ENCODE peak calls at places on chromosomes 16 and 17, in five cellular contexts. One of them, this sample, is unnamed.

GRCh38 chr16:51510416-51510815 is 359.3 kb upstream of the SALL1 start:
- DNase-seq in Peyer's patch: no peak
- DNase-seq in HEK293T: no peak
- DNase-seq in substantia nigra: no peak
- DNase-seq in H54: no peak
- DNase-seq in this sample: no peak

GRCh38 chr16:67158637-67159600 is 790 bp downstream of the TRADD start:
- DNase-seq in Peyer's patch: peak
- DNase-seq in HEK293T: no peak
- DNase-seq in substantia nigra: no peak
- DNase-seq in H54: no peak
- DNase-seq in this sample: no peak

GRCh38 chr17:39754161-39754957 is 16.6 kb downstream of the GRB7 start:
- DNase-seq in Peyer's patch: peak
- DNase-seq in HEK293T: peak
- DNase-seq in substantia nigra: peak
- DNase-seq in H54: peak
- DNase-seq in this sample: peak

GRCh38 chr16:28182183-28182582 is 29.6 kb downstream of the XPO6 start:
- DNase-seq in Peyer's patch: no peak
- DNase-seq in HEK293T: no peak
- DNase-seq in substantia nigra: no peak
- DNase-seq in H54: no peak
- DNase-seq in this sample: no peak

GRCh38 chr16:81752225-81752875 is 26.7 kb upstream of the PLCG2 start:
- DNase-seq in Peyer's patch: no peak
- DNase-seq in HEK293T: no peak
- DNase-seq in substantia nigra: peak
- DNase-seq in H54: no peak
- DNase-seq in this sample: peak

GRCh38 chr17:82242698-82242976 is 13.8 kb downstream of the SLC16A3 start:
- DNase-seq in Peyer's patch: no peak
- DNase-seq in HEK293T: no peak
- DNase-seq in substantia nigra: no peak
- DNase-seq in H54: no peak
- DNase-seq in this sample: no peak

GRCh38 chr17:59418732-59419166 is 87.3 kb downstream of the YPEL2 start:
- DNase-seq in Peyer's patch: no peak
- DNase-seq in HEK293T: no peak
- DNase-seq in substantia nigra: no peak
- DNase-seq in H54: no peak
- DNase-seq in this sample: no peak

GRCh38 chr16:49643429-49644142 is 212.3 kb downstream of the ZNF423 start:
- DNase-seq in Peyer's patch: no peak
- DNase-seq in HEK293T: no peak
- DNase-seq in substantia nigra: no peak
- DNase-seq in H54: no peak
- DNase-seq in this sample: no peak

GRCh38 chr17:63910096-63910495 is 962 bp downstream of the CSHL1 start:
- DNase-seq in Peyer's patch: no peak
- DNase-seq in HEK293T: no peak
- DNase-seq in substantia nigra: no peak
- DNase-seq in H54: no peak
- DNase-seq in this sample: no peak

GRCh38 chr16:85969591-85969990 is 70.6 kb downstream of the IRF8 start:
- DNase-seq in Peyer's patch: no peak
- DNase-seq in HEK293T: no peak
- DNase-seq in substantia nigra: no peak
- DNase-seq in H54: no peak
- DNase-seq in this sample: no peak

GRCh38 chr16:84660973-84661372 is 12.7 kb downstream of the KLHL36 start:
- DNase-seq in Peyer's patch: no peak
- DNase-seq in HEK293T: no peak
- DNase-seq in substantia nigra: no peak
- DNase-seq in H54: no peak
- DNase-seq in this sample: no peak

GRCh38 chr16:89431158-89431584 is 59.2 kb downstream of the ANKRD11 start:
- DNase-seq in Peyer's patch: peak
- DNase-seq in HEK293T: no peak
- DNase-seq in substantia nigra: no peak
- DNase-seq in H54: no peak
- DNase-seq in this sample: no peak

GRCh38 chr17:82449136-82449882 is 1.2 kb downstream of the CYBC1 start:
- DNase-seq in Peyer's patch: peak
- DNase-seq in HEK293T: no peak
- DNase-seq in substantia nigra: no peak
- DNase-seq in H54: no peak
- DNase-seq in this sample: no peak

GRCh38 chr16:66150691-66151090 is 215.8 kb upstream of the CDH5 start:
- DNase-seq in Peyer's patch: no peak
- DNase-seq in HEK293T: no peak
- DNase-seq in substantia nigra: no peak
- DNase-seq in H54: no peak
- DNase-seq in this sample: no peak

GRCh38 chr16:11198817-11199216 is 57.2 kb downstream of the SOCS1 start:
- DNase-seq in Peyer's patch: peak
- DNase-seq in HEK293T: no peak
- DNase-seq in substantia nigra: no peak
- DNase-seq in H54: peak
- DNase-seq in this sample: no peak

GRCh38 chr16:66521227-66521626 is 28.7 kb downstream of the TK2 start:
- DNase-seq in Peyer's patch: peak
- DNase-seq in HEK293T: no peak
- DNase-seq in substantia nigra: no peak
- DNase-seq in H54: no peak
- DNase-seq in this sample: no peak

GRCh38 chr17:68701046-68701445 is 99.9 kb upstream of the FAM20A start:
- DNase-seq in Peyer's patch: no peak
- DNase-seq in HEK293T: no peak
- DNase-seq in substantia nigra: no peak
- DNase-seq in H54: no peak
- DNase-seq in this sample: no peak

GRCh38 chr17:37710344-37710886 is 34.4 kb downstream of the HNF1B start:
- DNase-seq in Peyer's patch: peak
- DNase-seq in HEK293T: peak
- DNase-seq in substantia nigra: no peak
- DNase-seq in H54: no peak
- DNase-seq in this sample: no peak

GRCh38 chr17:49217651-49218413 is 7.3 kb downstream of the ABI3 start:
- DNase-seq in Peyer's patch: no peak
- DNase-seq in HEK293T: no peak
- DNase-seq in substantia nigra: no peak
- DNase-seq in H54: no peak
- DNase-seq in this sample: peak

GRCh38 chr17:48127371-48128051 is 19.9 kb downstream of the SNX11 start:
- DNase-seq in Peyer's patch: no peak
- DNase-seq in HEK293T: no peak
- DNase-seq in substantia nigra: no peak
- DNase-seq in H54: peak
- DNase-seq in this sample: no peak

GRCh38 chr17:2063306-2064146 is 8.6 kb downstream of the HIC1 start:
- DNase-seq in Peyer's patch: peak
- DNase-seq in HEK293T: no peak
- DNase-seq in substantia nigra: no peak
- DNase-seq in H54: no peak
- DNase-seq in this sample: no peak

GRCh38 chr17:45320931-45321461 is 4.2 kb upstream of the MAP3K14 start:
- DNase-seq in Peyer's patch: no peak
- DNase-seq in HEK293T: peak
- DNase-seq in substantia nigra: no peak
- DNase-seq in H54: peak
- DNase-seq in this sample: no peak

GRCh38 chr17:9050801-9051401 is 29.6 kb downstream of the NTN1 start:
- DNase-seq in Peyer's patch: no peak
- DNase-seq in HEK293T: no peak
- DNase-seq in substantia nigra: no peak
- DNase-seq in H54: peak
- DNase-seq in this sample: no peak

GRCh38 chr17:38877130-38877851 is 7.4 kb downstream of the LASP1 start:
- DNase-seq in Peyer's patch: no peak
- DNase-seq in HEK293T: no peak
- DNase-seq in substantia nigra: peak
- DNase-seq in H54: no peak
- DNase-seq in this sample: peak

GRCh38 chr16:87642491-87642890 is 40.2 kb downstream of the JPH3 start:
- DNase-seq in Peyer's patch: no peak
- DNase-seq in HEK293T: no peak
- DNase-seq in substantia nigra: no peak
- DNase-seq in H54: no peak
- DNase-seq in this sample: no peak

GRCh38 chr17:73588291-73589095 is 55.8 kb downstream of the SDK2 start:
- DNase-seq in Peyer's patch: no peak
- DNase-seq in HEK293T: no peak
- DNase-seq in substantia nigra: no peak
- DNase-seq in H54: no peak
- DNase-seq in this sample: no peak

GRCh38 chr16:24887472-24887871 is 41.7 kb downstream of the SLC5A11 start:
- DNase-seq in Peyer's patch: no peak
- DNase-seq in HEK293T: no peak
- DNase-seq in substantia nigra: no peak
- DNase-seq in H54: no peak
- DNase-seq in this sample: no peak

GRCh38 chr17:78789663-78790181 is 7.6 kb upstream of the CYTH1 start:
- DNase-seq in Peyer's patch: no peak
- DNase-seq in HEK293T: no peak
- DNase-seq in substantia nigra: no peak
- DNase-seq in H54: no peak
- DNase-seq in this sample: peak

GRCh38 chr17:41406205-41406604 is 8.8 kb upstream of the KRT31 start:
- DNase-seq in Peyer's patch: no peak
- DNase-seq in HEK293T: no peak
- DNase-seq in substantia nigra: no peak
- DNase-seq in H54: no peak
- DNase-seq in this sample: no peak